ENCODE peak calls at places on chromosomes 6 and 20, in four cellular contexts. W is T-cell, S is left ventricle myocardium superior, V is putamen. P is an unnamed sample.

GRCh38 chr20:46058656-46059281 is 29.8 kb downstream of the SLC12A5 start:
- DNase-seq in V (no peak), W (no peak), S (no peak), P (no peak)

GRCh38 chr6:147735924-147736323 is 227.4 kb downstream of the SAMD5 start:
- DNase-seq in W (no peak), S (no peak), V (no peak), P (no peak)

GRCh38 chr6:143498428-143498827 is 13.1 kb downstream of the FUCA2 start:
- DNase-seq in V (no peak), W (no peak), S (no peak), P (no peak)

GRCh38 chr6:39365281-39366074 is 43.0 kb upstream of the KCNK16 start:
- DNase-seq in V (no peak), S (no peak), W (no peak), P (no peak)

GRCh38 chr20:34210271-34210670 is 31.0 kb upstream of the ASIP start:
- DNase-seq in S (no peak), V (no peak), W (no peak), P (no peak)

GRCh38 chr6:38640216-38640909 is 634 bp upstream of the BTBD9 start:
- DNase-seq in V (no peak), W (no peak), S (no peak), P (no peak)

GRCh38 chr6:102766946-102767345 is 1373.4 kb downstream of the GRIK2 start:
- DNase-seq in W (no peak), V (no peak), S (no peak), P (no peak)

GRCh38 chr6:107561325-107561724 is 71.4 kb downstream of the SOBP start:
- DNase-seq in S (peak; percentile 71), V (no peak), W (no peak), P (peak; percentile 43)

GRCh38 chr20:625360-625932 is 15.3 kb upstream of the TCF15 start:
- DNase-seq in V (no peak), W (no peak), S (no peak), P (no peak)

GRCh38 chr20:561437-562231 is 18.0 kb upstream of the CSNK2A1 start:
- DNase-seq in W (no peak), S (peak; percentile 47), V (no peak), P (peak; percentile 55)

GRCh38 chr6:169930799-169931198 is 179.4 kb downstream of the ERMARD start:
- DNase-seq in S (no peak), W (no peak), V (no peak), P (no peak)

GRCh38 chr6:142621822-142622221 is 320.0 kb downstream of the ADGRG6 start:
- DNase-seq in V (no peak), W (no peak), S (no peak), P (no peak)

GRCh38 chr20:38412877-38413577 is 22.1 kb downstream of the SNHG17 start:
- DNase-seq in S (no peak), V (peak; percentile 45), W (no peak), P (no peak)

GRCh38 chr20:31485450-31486339 is 10.6 kb downstream of the REM1 start:
- DNase-seq in S (peak; percentile 79), W (no peak), V (no peak), P (no peak)

GRCh38 chr6:27547157-27548075 is 74.5 kb upstream of the ZNF184 start:
- DNase-seq in W (no peak), V (no peak), S (no peak), P (no peak)

GRCh38 chr6:151535476-151536279 is 41.9 kb downstream of the CCDC170 start:
- DNase-seq in W (no peak), S (no peak), V (no peak), P (no peak)

GRCh38 chr6:148697895-148698440 is 48.9 kb upstream of the UST start:
- DNase-seq in S (no peak), W (no peak), V (no peak), P (no peak)

GRCh38 chr20:64049060-64049886 is at the start of gene SOX18:
- DNase-seq in V (no peak), S (peak; percentile 65), W (no peak), P (no peak)

GRCh38 chr6:56692586-56693245 is 50.0 kb upstream of the DST start:
- DNase-seq in W (no peak), S (no peak), V (peak; percentile 66), P (no peak)

GRCh38 chr20:42701948-42702347 is 487.8 kb downstream of the PTPRT start:
- DNase-seq in W (no peak), S (no peak), V (no peak), P (no peak)

GRCh38 chr6:2101213-2101612 is 144.2 kb downstream of the GMDS start:
- DNase-seq in V (no peak), W (no peak), S (no peak), P (no peak)

GRCh38 chr6:11785449-11785951 is 6.9 kb upstream of the ADTRP start:
- DNase-seq in W (no peak), V (no peak), S (no peak), P (no peak)

GRCh38 chr20:38844963-38845362 is 39.5 kb downstream of the PPP1R16B start:
- DNase-seq in V (no peak), W (no peak), S (no peak), P (no peak)

GRCh38 chr20:16062661-16063591 is 510.3 kb downstream of the KIF16B start:
- DNase-seq in W (no peak), V (peak; percentile 42), S (no peak), P (no peak)

GRCh38 chr6:75530696-75531095 is 37.1 kb upstream of the FILIP1 start:
- DNase-seq in V (no peak), S (no peak), W (no peak), P (no peak)

GRCh38 chr6:125791151-125791819 is 525 bp downstream of the NCOA7 start:
- DNase-seq in S (no peak), V (peak; percentile 81), W (peak; percentile 27), P (no peak)

GRCh38 chr6:31546339-31546961 is at the start of gene ATP6V1G2:
- DNase-seq in W (peak; percentile 65), V (peak; percentile 94), S (peak; percentile 91), P (peak; percentile 85)

GRCh38 chr20:54015496-54015895 is 54.9 kb downstream of the BCAS1 start:
- DNase-seq in W (no peak), V (no peak), S (no peak), P (no peak)

GRCh38 chr20:9068232-9068781 is 580 bp upstream of the PLCB4 start:
- DNase-seq in W (no peak), S (peak; percentile 79), V (no peak), P (no peak)

GRCh38 chr6:15754035-15754705 is 91.3 kb upstream of the DTNBP1 start:
- DNase-seq in S (no peak), V (no peak), W (no peak), P (no peak)

GRCh38 chr6:13357551-13358075 is 29.3 kb upstream of the TBC1D7 start:
- DNase-seq in W (no peak), V (peak; percentile 76), S (peak; percentile 63), P (no peak)

GRCh38 chr6:26033132-26033941 is 53.9 kb upstream of the HFE start:
- DNase-seq in S (peak; percentile 77), V (peak; percentile 78), W (no peak), P (peak; percentile 23)

GRCh38 chr20:7926767-7927166 is 13.5 kb downstream of the HAO1 start:
- DNase-seq in W (no peak), V (no peak), S (no peak), P (no peak)

GRCh38 chr20:62370115-62370806 is 3.1 kb upstream of the LAMA5 start:
- DNase-seq in S (peak; percentile 74), V (no peak), W (no peak), P (no peak)

GRCh38 chr6:138347840-138348239 is 29.9 kb upstream of the SMIM28 start:
- DNase-seq in S (no peak), V (no peak), W (no peak), P (no peak)

GRCh38 chr6:116528800-116529199 is 16.7 kb downstream of the TRAPPC3L start:
- DNase-seq in S (no peak), W (no peak), V (no peak), P (no peak)

GRCh38 chr6:159981591-159982245 is 12.8 kb downstream of the IGF2R start:
- DNase-seq in W (no peak), S (no peak), V (no peak), P (no peak)

GRCh38 chr6:136123464-136123863 is 126.6 kb downstream of the MTFR2 start:
- DNase-seq in S (no peak), V (no peak), W (no peak), P (no peak)

GRCh38 chr6:167706313-167707109 is 120.2 kb upstream of the AFDN start:
- DNase-seq in S (no peak), V (no peak), W (peak; percentile 16), P (no peak)

GRCh38 chr6:23535071-23535470 is 590.9 kb upstream of the NRSN1 start:
- DNase-seq in V (no peak), W (no peak), S (no peak), P (no peak)

P was measured in gastrocnemius medialis.